ENCODE peak calls at places on chromosomes 7 and 10, in six cellular contexts. W is stimulated activated naive CD4-positive, alpha-beta T cell; G is neuronal stem cell; V is COR-L47; A is posterior vena cava; L is germinal center. D is an unnamed sample.

GRCh38 chr7:153100691-153101237 is 341.2 kb downstream of the ACTR3B start:
- DNase-seq in W (no peak), G (no peak), V (no peak), A (no peak), L (no peak), D (no peak)

GRCh38 chr10:52028518-52028858 is 285.6 kb upstream of the DKK1 start:
- DNase-seq in W (no peak), G (no peak), V (no peak), A (no peak), L (no peak), D (no peak)

GRCh38 chr10:110616493-110617033 is 27.6 kb upstream of the RBM20 start:
- DNase-seq in W (no peak), G (no peak), V (no peak), A (no peak), L (no peak), D (no peak)

GRCh38 chr10:61904711-61905445 is 3.4 kb downstream of the ARID5B start:
- DNase-seq in W (no peak), G (no peak), V (peak), A (no peak), L (peak), D (no peak)

GRCh38 chr10:29773675-29774091 is 138.9 kb upstream of the SVIL start:
- DNase-seq in W (no peak), G (no peak), V (no peak), A (no peak), L (no peak), D (no peak)

GRCh38 chr7:29254663-29255062 is 60.1 kb downstream of the CHN2 start:
- DNase-seq in W (no peak), G (no peak), V (no peak), A (no peak), L (no peak), D (peak)

GRCh38 chr7:40306025-40306424 is 171.2 kb downstream of the SUGCT start:
- DNase-seq in W (no peak), G (no peak), V (no peak), A (no peak), L (no peak), D (no peak)

GRCh38 chr10:72334832-72335393 is 19.8 kb downstream of the DNAJB12 start:
- DNase-seq in W (peak), G (no peak), V (no peak), A (peak), L (peak), D (no peak)

GRCh38 chr7:150781016-150781415 is 19.1 kb downstream of the TMEM176B start:
- DNase-seq in W (no peak), G (no peak), V (no peak), A (no peak), L (no peak), D (no peak)

GRCh38 chr10:90930070-90930837 is 9.4 kb upstream of the ANKRD1 start:
- DNase-seq in W (no peak), G (peak), V (no peak), A (no peak), L (no peak), D (no peak)

GRCh38 chr7:123538189-123538714 is 3.9 kb upstream of the IQUB start:
- DNase-seq in W (no peak), G (no peak), V (no peak), A (no peak), L (no peak), D (no peak)

GRCh38 chr10:12896251-12896650 is 105.3 kb downstream of the CCDC3 start:
- DNase-seq in W (no peak), G (no peak), V (no peak), A (no peak), L (no peak), D (no peak)

GRCh38 chr7:134234216-134234615 is 82.5 kb downstream of the SLC35B4 start:
- DNase-seq in W (no peak), G (no peak), V (no peak), A (no peak), L (no peak), D (no peak)

GRCh38 chr7:417625-417889 is 102.1 kb downstream of the PDGFA start:
- DNase-seq in W (no peak), G (no peak), V (no peak), A (peak), L (no peak), D (no peak)

GRCh38 chr10:12513003-12513365 is 163.6 kb downstream of the CAMK1D start:
- DNase-seq in W (no peak), G (no peak), V (no peak), A (peak), L (no peak), D (no peak)

GRCh38 chr7:45623740-45624391 is 49.7 kb downstream of the ADCY1 start:
- DNase-seq in W (no peak), G (no peak), V (no peak), A (peak), L (no peak), D (no peak)

GRCh38 chr7:31033674-31034073 is 18.4 kb upstream of the ADCYAP1R1 start:
- DNase-seq in W (no peak), G (no peak), V (no peak), A (no peak), L (no peak), D (no peak)

GRCh38 chr10:10209152-10209551 is 808.5 kb upstream of the CELF2 start:
- DNase-seq in W (no peak), G (no peak), V (no peak), A (no peak), L (no peak), D (no peak)

GRCh38 chr7:155979566-155979965 is 167.3 kb upstream of the SHH start:
- DNase-seq in W (no peak), G (no peak), V (no peak), A (peak), L (no peak), D (no peak)

GRCh38 chr7:4612939-4613841 is 68.9 kb upstream of the FOXK1 start:
- DNase-seq in W (no peak), G (no peak), V (no peak), A (peak), L (no peak), D (no peak)

GRCh38 chr7:15007507-15007906 is 105.0 kb upstream of the DGKB start:
- DNase-seq in W (no peak), G (no peak), V (peak), A (no peak), L (no peak), D (peak)

GRCh38 chr10:80596391-80597257 is 58.9 kb downstream of the SH2D4B start:
- DNase-seq in W (no peak), G (peak), V (no peak), A (no peak), L (peak), D (peak)

GRCh38 chr10:8510471-8510870 is 456.0 kb downstream of the GATA3 start:
- DNase-seq in W (no peak), G (no peak), V (no peak), A (no peak), L (no peak), D (no peak)

GRCh38 chr10:98260752-98261151 is 7.2 kb downstream of the LOXL4 start:
- DNase-seq in W (no peak), G (no peak), V (no peak), A (no peak), L (no peak), D (no peak)

GRCh38 chr10:23693895-23694294 is 255.0 kb downstream of the OTUD1 start:
- DNase-seq in W (no peak), G (no peak), V (no peak), A (peak), L (no peak), D (no peak)

GRCh38 chr7:98420966-98421612 is 20.2 kb upstream of the BAIAP2L1 start:
- DNase-seq in W (peak), G (peak), V (peak), A (no peak), L (peak), D (no peak)

GRCh38 chr7:114650491-114650890 is 235.9 kb downstream of the FOXP2 start:
- DNase-seq in W (no peak), G (no peak), V (no peak), A (no peak), L (no peak), D (no peak)

GRCh38 chr10:4254101-4254994 is 469.3 kb upstream of the KLF6 start:
- DNase-seq in W (no peak), G (no peak), V (no peak), A (no peak), L (no peak), D (no peak)

GRCh38 chr10:73289958-73290357 is 37.5 kb upstream of the MRPS16 start:
- DNase-seq in W (no peak), G (no peak), V (no peak), A (no peak), L (no peak), D (no peak)